ENCODE peak calls at places on chromosomes 2 and 18, in ten cellular contexts. One of them, this sample, is unnamed.

GRCh38 chr2:128437181-128437520 is 118.5 kb upstream of the HS6ST1 start:
- DNase-seq in BJ: no peak
- DNase-seq in adipocyte: no peak
- DNase-seq in neuronal stem cell: no peak
- DNase-seq in mucosa of descending colon: no peak
- DNase-seq in heart left ventricle: no peak
- DNase-seq in fibroblast of mammary gland: no peak
- DNase-seq in cardiac fibroblast: no peak
- DNase-seq in spleen: peak
- DNase-seq in AG04449: no peak
- DNase-seq in this sample: no peak

GRCh38 chr2:168246072-168246482 is 1.3 kb downstream of the STK39 start:
- DNase-seq in mucosa of descending colon: no peak
- DNase-seq in AG04449: no peak
- DNase-seq in fibroblast of mammary gland: no peak
- DNase-seq in heart left ventricle: no peak
- DNase-seq in cardiac fibroblast: no peak
- DNase-seq in spleen: no peak
- DNase-seq in neuronal stem cell: peak
- DNase-seq in adipocyte: no peak
- DNase-seq in BJ: no peak
- DNase-seq in this sample: no peak

GRCh38 chr2:126752876-126753275 is 96.9 kb downstream of the GYPC start:
- DNase-seq in heart left ventricle: no peak
- DNase-seq in mucosa of descending colon: no peak
- DNase-seq in spleen: no peak
- DNase-seq in cardiac fibroblast: no peak
- DNase-seq in AG04449: no peak
- DNase-seq in BJ: no peak
- DNase-seq in adipocyte: no peak
- DNase-seq in neuronal stem cell: no peak
- DNase-seq in fibroblast of mammary gland: no peak
- DNase-seq in this sample: no peak

GRCh38 chr2:240300840-240301239 is 134.6 kb upstream of the GPC1 start:
- DNase-seq in adipocyte: no peak
- DNase-seq in mucosa of descending colon: no peak
- DNase-seq in spleen: peak
- DNase-seq in fibroblast of mammary gland: no peak
- DNase-seq in cardiac fibroblast: no peak
- DNase-seq in heart left ventricle: no peak
- DNase-seq in neuronal stem cell: no peak
- DNase-seq in BJ: no peak
- DNase-seq in AG04449: no peak
- DNase-seq in this sample: no peak

GRCh38 chr18:2236232-2236631 is 335.1 kb downstream of the METTL4 start:
- DNase-seq in cardiac fibroblast: no peak
- DNase-seq in neuronal stem cell: no peak
- DNase-seq in BJ: no peak
- DNase-seq in fibroblast of mammary gland: no peak
- DNase-seq in heart left ventricle: no peak
- DNase-seq in spleen: no peak
- DNase-seq in AG04449: no peak
- DNase-seq in adipocyte: no peak
- DNase-seq in mucosa of descending colon: no peak
- DNase-seq in this sample: no peak

GRCh38 chr18:44704137-44704791 is 23.6 kb downstream of the SETBP1 start:
- DNase-seq in BJ: no peak
- DNase-seq in mucosa of descending colon: no peak
- DNase-seq in heart left ventricle: no peak
- DNase-seq in adipocyte: no peak
- DNase-seq in spleen: no peak
- DNase-seq in cardiac fibroblast: no peak
- DNase-seq in AG04449: no peak
- DNase-seq in fibroblast of mammary gland: no peak
- DNase-seq in neuronal stem cell: no peak
- DNase-seq in this sample: no peak

GRCh38 chr2:64581018-64581417 is 56.9 kb downstream of the AFTPH start:
- DNase-seq in heart left ventricle: no peak
- DNase-seq in fibroblast of mammary gland: no peak
- DNase-seq in cardiac fibroblast: no peak
- DNase-seq in AG04449: no peak
- DNase-seq in spleen: no peak
- DNase-seq in neuronal stem cell: no peak
- DNase-seq in BJ: no peak
- DNase-seq in mucosa of descending colon: no peak
- DNase-seq in adipocyte: no peak
- DNase-seq in this sample: no peak

GRCh38 chr2:191622374-191623320 is 55.3 kb upstream of the NABP1 start:
- DNase-seq in neuronal stem cell: no peak
- DNase-seq in cardiac fibroblast: no peak
- DNase-seq in fibroblast of mammary gland: no peak
- DNase-seq in spleen: no peak
- DNase-seq in BJ: no peak
- DNase-seq in adipocyte: no peak
- DNase-seq in heart left ventricle: no peak
- DNase-seq in AG04449: no peak
- DNase-seq in mucosa of descending colon: no peak
- DNase-seq in this sample: no peak

GRCh38 chr2:31675485-31675901 is 94.8 kb upstream of the SRD5A2 start:
- DNase-seq in neuronal stem cell: peak
- DNase-seq in mucosa of descending colon: peak
- DNase-seq in fibroblast of mammary gland: no peak
- DNase-seq in heart left ventricle: no peak
- DNase-seq in cardiac fibroblast: no peak
- DNase-seq in BJ: no peak
- DNase-seq in AG04449: no peak
- DNase-seq in adipocyte: no peak
- DNase-seq in spleen: no peak
- DNase-seq in this sample: no peak

GRCh38 chr2:190607014-190607597 is 41.8 kb upstream of the NAB1 start:
- DNase-seq in adipocyte: no peak
- DNase-seq in BJ: no peak
- DNase-seq in heart left ventricle: no peak
- DNase-seq in neuronal stem cell: no peak
- DNase-seq in mucosa of descending colon: no peak
- DNase-seq in AG04449: peak
- DNase-seq in cardiac fibroblast: peak
- DNase-seq in fibroblast of mammary gland: peak
- DNase-seq in spleen: no peak
- DNase-seq in this sample: no peak

GRCh38 chr2:223900531-223900930 is 44.6 kb downstream of the WDFY1 start:
- DNase-seq in AG04449: no peak
- DNase-seq in spleen: no peak
- DNase-seq in fibroblast of mammary gland: no peak
- DNase-seq in adipocyte: no peak
- DNase-seq in neuronal stem cell: no peak
- DNase-seq in cardiac fibroblast: no peak
- DNase-seq in BJ: no peak
- DNase-seq in mucosa of descending colon: no peak
- DNase-seq in heart left ventricle: no peak
- DNase-seq in this sample: no peak

GRCh38 chr2:43051316-43051715 is 175.1 kb downstream of the ZFP36L2 start:
- DNase-seq in mucosa of descending colon: peak
- DNase-seq in BJ: no peak
- DNase-seq in heart left ventricle: no peak
- DNase-seq in neuronal stem cell: no peak
- DNase-seq in cardiac fibroblast: peak
- DNase-seq in spleen: peak
- DNase-seq in fibroblast of mammary gland: peak
- DNase-seq in AG04449: no peak
- DNase-seq in adipocyte: peak
- DNase-seq in this sample: no peak

GRCh38 chr2:2057125-2057721 is 273.9 kb downstream of the MYT1L start:
- DNase-seq in adipocyte: no peak
- DNase-seq in heart left ventricle: peak
- DNase-seq in neuronal stem cell: no peak
- DNase-seq in mucosa of descending colon: peak
- DNase-seq in AG04449: no peak
- DNase-seq in fibroblast of mammary gland: peak
- DNase-seq in cardiac fibroblast: peak
- DNase-seq in BJ: no peak
- DNase-seq in spleen: peak
- DNase-seq in this sample: no peak

GRCh38 chr2:120343433-120344105 is 2.4 kb upstream of the INHBB start:
- DNase-seq in mucosa of descending colon: peak
- DNase-seq in AG04449: peak
- DNase-seq in heart left ventricle: peak
- DNase-seq in spleen: peak
- DNase-seq in adipocyte: peak
- DNase-seq in BJ: no peak
- DNase-seq in cardiac fibroblast: peak
- DNase-seq in fibroblast of mammary gland: peak
- DNase-seq in neuronal stem cell: peak
- DNase-seq in this sample: peak

GRCh38 chr2:237978058-237978712 is 11.4 kb downstream of the UBE2F start:
- DNase-seq in adipocyte: no peak
- DNase-seq in heart left ventricle: peak
- DNase-seq in mucosa of descending colon: peak
- DNase-seq in AG04449: no peak
- DNase-seq in neuronal stem cell: no peak
- DNase-seq in BJ: no peak
- DNase-seq in fibroblast of mammary gland: peak
- DNase-seq in spleen: no peak
- DNase-seq in cardiac fibroblast: peak
- DNase-seq in this sample: no peak

GRCh38 chr2:19833978-19834377 is 67.8 kb downstream of the TTC32 start:
- DNase-seq in mucosa of descending colon: no peak
- DNase-seq in AG04449: no peak
- DNase-seq in adipocyte: no peak
- DNase-seq in heart left ventricle: no peak
- DNase-seq in fibroblast of mammary gland: no peak
- DNase-seq in spleen: no peak
- DNase-seq in cardiac fibroblast: no peak
- DNase-seq in BJ: no peak
- DNase-seq in neuronal stem cell: no peak
- DNase-seq in this sample: no peak

GRCh38 chr2:19838616-19839015 is 63.2 kb downstream of the TTC32 start:
- DNase-seq in fibroblast of mammary gland: peak
- DNase-seq in heart left ventricle: no peak
- DNase-seq in neuronal stem cell: no peak
- DNase-seq in spleen: no peak
- DNase-seq in adipocyte: no peak
- DNase-seq in AG04449: no peak
- DNase-seq in mucosa of descending colon: no peak
- DNase-seq in BJ: no peak
- DNase-seq in cardiac fibroblast: no peak
- DNase-seq in this sample: no peak

GRCh38 chr2:19837235-19837766 is 64.5 kb downstream of the TTC32 start:
- DNase-seq in BJ: no peak
- DNase-seq in adipocyte: no peak
- DNase-seq in heart left ventricle: no peak
- DNase-seq in spleen: no peak
- DNase-seq in fibroblast of mammary gland: no peak
- DNase-seq in cardiac fibroblast: no peak
- DNase-seq in mucosa of descending colon: no peak
- DNase-seq in neuronal stem cell: no peak
- DNase-seq in AG04449: no peak
- DNase-seq in this sample: no peak

GRCh38 chr2:19839438-19839837 is 62.3 kb downstream of the TTC32 start:
- DNase-seq in neuronal stem cell: no peak
- DNase-seq in heart left ventricle: no peak
- DNase-seq in adipocyte: no peak
- DNase-seq in BJ: no peak
- DNase-seq in AG04449: no peak
- DNase-seq in mucosa of descending colon: no peak
- DNase-seq in spleen: no peak
- DNase-seq in fibroblast of mammary gland: no peak
- DNase-seq in cardiac fibroblast: no peak
- DNase-seq in this sample: no peak

DNA sequence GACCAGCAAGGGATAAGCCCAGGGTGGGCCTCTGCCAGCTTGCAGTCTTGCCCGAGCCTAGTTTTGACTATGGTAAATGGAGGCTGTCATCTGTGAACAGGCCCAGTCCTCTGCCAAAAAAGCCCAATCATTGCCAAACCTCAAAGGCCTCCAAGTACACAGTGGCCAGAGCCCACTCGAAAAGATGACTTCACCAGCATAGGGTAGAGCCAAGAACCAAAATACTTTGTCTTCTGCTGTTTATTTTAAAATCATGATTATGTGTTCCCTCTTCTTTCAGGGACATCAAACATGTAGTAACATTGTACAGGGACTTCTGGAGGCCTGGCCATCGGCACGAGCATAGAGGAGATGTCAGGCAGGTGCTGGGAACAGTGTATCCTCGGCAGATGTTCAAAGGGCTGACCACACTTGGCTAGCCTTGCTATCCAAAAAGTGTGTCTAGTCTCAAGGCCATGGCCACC is 65.9 kb downstream of the TTC32 start:
- DNase-seq in fibroblast of mammary gland: peak
- DNase-seq in mucosa of descending colon: no peak
- DNase-seq in AG04449: no peak
- DNase-seq in heart left ventricle: no peak
- DNase-seq in BJ: no peak
- DNase-seq in spleen: no peak
- DNase-seq in adipocyte: no peak
- DNase-seq in cardiac fibroblast: no peak
- DNase-seq in neuronal stem cell: no peak
- DNase-seq in this sample: no peak
- H3K4me3 ChIP-seq in fibroblast of mammary gland: no peak
- H3K4me3 ChIP-seq in mucosa of descending colon: no peak
- H3K4me3 ChIP-seq in AG04449: no peak
- H3K4me3 ChIP-seq in heart left ventricle: no peak
- H3K4me3 ChIP-seq in BJ: no peak
- H3K4me3 ChIP-seq in spleen: no peak
- H3K4me3 ChIP-seq in adipocyte: no peak
- H3K4me3 ChIP-seq in cardiac fibroblast: no peak
- H3K4me3 ChIP-seq in neuronal stem cell: no peak
- H3K4me3 ChIP-seq in this sample: no peak

GRCh38 chr18:48860276-48861180 is 90.2 kb downstream of the SMAD7 start:
- DNase-seq in heart left ventricle: no peak
- DNase-seq in spleen: peak
- DNase-seq in fibroblast of mammary gland: no peak
- DNase-seq in cardiac fibroblast: no peak
- DNase-seq in adipocyte: no peak
- DNase-seq in BJ: no peak
- DNase-seq in AG04449: no peak
- DNase-seq in mucosa of descending colon: no peak
- DNase-seq in neuronal stem cell: peak
- DNase-seq in this sample: no peak
- H3K4me3 ChIP-seq in heart left ventricle: no peak
- H3K4me3 ChIP-seq in spleen: no peak
- H3K4me3 ChIP-seq in fibroblast of mammary gland: no peak
- H3K4me3 ChIP-seq in cardiac fibroblast: no peak
- H3K4me3 ChIP-seq in adipocyte: no peak
- H3K4me3 ChIP-seq in BJ: no peak
- H3K4me3 ChIP-seq in AG04449: no peak
- H3K4me3 ChIP-seq in mucosa of descending colon: no peak
- H3K4me3 ChIP-seq in neuronal stem cell: peak
- H3K4me3 ChIP-seq in this sample: no peak

GRCh38 chr2:66440011-66440542 is 5.2 kb downstream of the MEIS1 start:
- DNase-seq in mucosa of descending colon: no peak
- DNase-seq in heart left ventricle: peak
- DNase-seq in AG04449: no peak
- DNase-seq in cardiac fibroblast: peak
- DNase-seq in fibroblast of mammary gland: peak
- DNase-seq in adipocyte: no peak
- DNase-seq in spleen: peak
- DNase-seq in BJ: no peak
- DNase-seq in neuronal stem cell: no peak
- DNase-seq in this sample: no peak
- H3K4me3 ChIP-seq in mucosa of descending colon: no peak
- H3K4me3 ChIP-seq in heart left ventricle: peak
- H3K4me3 ChIP-seq in AG04449: peak
- H3K4me3 ChIP-seq in cardiac fibroblast: peak
- H3K4me3 ChIP-seq in fibroblast of mammary gland: peak
- H3K4me3 ChIP-seq in adipocyte: peak
- H3K4me3 ChIP-seq in spleen: peak
- H3K4me3 ChIP-seq in BJ: peak
- H3K4me3 ChIP-seq in neuronal stem cell: peak
- H3K4me3 ChIP-seq in this sample: peak

GRCh38 chr2:234372506-234372905 is 124.4 kb downstream of the ARL4C start:
- DNase-seq in fibroblast of mammary gland: no peak
- DNase-seq in BJ: no peak
- DNase-seq in adipocyte: no peak
- DNase-seq in cardiac fibroblast: no peak
- DNase-seq in heart left ventricle: no peak
- DNase-seq in mucosa of descending colon: no peak
- DNase-seq in AG04449: no peak
- DNase-seq in spleen: no peak
- DNase-seq in neuronal stem cell: no peak
- DNase-seq in this sample: no peak
- H3K4me3 ChIP-seq in fibroblast of mammary gland: no peak
- H3K4me3 ChIP-seq in BJ: no peak
- H3K4me3 ChIP-seq in adipocyte: no peak
- H3K4me3 ChIP-seq in cardiac fibroblast: no peak
- H3K4me3 ChIP-seq in heart left ventricle: no peak
- H3K4me3 ChIP-seq in mucosa of descending colon: no peak
- H3K4me3 ChIP-seq in AG04449: no peak
- H3K4me3 ChIP-seq in spleen: no peak
- H3K4me3 ChIP-seq in neuronal stem cell: no peak
- H3K4me3 ChIP-seq in this sample: no peak

This sample was measured in retinal pigment epithelial cell.